ENCODE peak calls at places on chromosomes 13 and 19, in six cellular contexts. V is fibroblast of lung, K is neural progenitor cell, D is astrocyte, O is PC-3, S is HepG2. W is an unnamed sample.

GRCh38 chr13:110633776-110634175 is 18.4 kb downstream of the NAXD start:
- DNase-seq in V (no peak), K (no peak), D (no peak), O (no peak), S (no peak), W (no peak)

GRCh38 chr19:18589380-18590272 is 1.0 kb downstream of the REX1BD start:
- DNase-seq in V (peak; percentile 48), K (peak; percentile 90), D (peak; percentile 46), O (peak; percentile 63), S (peak; percentile 65), W (peak; percentile 89)

GRCh38 chr13:107360010-107360409 is 792.1 kb upstream of the ARGLU1 start:
- DNase-seq in V (no peak), K (no peak), D (no peak), O (peak; percentile 17), S (no peak), W (no peak)

GRCh38 chr19:4304509-4305252 is at the start of gene FSD1:
- DNase-seq in V (peak; percentile 42), K (peak; percentile 92), D (no peak), O (peak; percentile 56), S (no peak), W (peak; percentile 71)

GRCh38 chr13:45209229-45209628 is 8.4 kb upstream of the KCTD4 start:
- DNase-seq in V (peak; percentile 12), K (no peak), D (no peak), O (peak; percentile 59), S (no peak), W (no peak)

GRCh38 chr19:45599286-45599685 is 2.7 kb downstream of the GPR4 start:
- DNase-seq in V (no peak), K (peak; percentile 34), D (no peak), O (no peak), S (no peak), W (no peak)

GRCh38 chr19:10112037-10112751 is 701 bp downstream of the P2RY11 start:
- DNase-seq in V (no peak), K (no peak), D (no peak), O (peak; percentile 22), S (no peak), W (no peak)

GRCh38 chr19:31541396-31541795 is 192.2 kb upstream of the TSHZ3 start:
- DNase-seq in V (no peak), K (no peak), D (no peak), O (no peak), S (no peak), W (no peak)

GRCh38 chr13:76148374-76148773 is 512.2 kb downstream of the LMO7 start:
- DNase-seq in V (no peak), K (no peak), D (no peak), O (peak; percentile 26), S (no peak), W (no peak)

GRCh38 chr13:97261254-97262015 is 39.3 kb downstream of the MBNL2 start:
- DNase-seq in V (no peak), K (no peak), D (no peak), O (no peak), S (no peak), W (no peak)

GRCh38 chr19:35642312-35642711 is 767 bp downstream of the ETV2 start:
- DNase-seq in V (no peak), K (peak; percentile 23), D (no peak), O (no peak), S (no peak), W (no peak)

GRCh38 chr13:87259479-87260083 is 411.6 kb upstream of the SLITRK5 start:
- DNase-seq in V (peak; percentile 12), K (peak; percentile 61), D (no peak), O (peak; percentile 29), S (peak; percentile 8), W (peak; percentile 43)

GRCh38 chr19:18513868-18514267 is 8.0 kb downstream of the ELL start:
- DNase-seq in V (peak; percentile 21), K (no peak), D (no peak), O (no peak), S (no peak), W (no peak)

GRCh38 chr13:68727165-68727564 is 1380.5 kb upstream of the ATXN8OS start:
- DNase-seq in V (no peak), K (no peak), D (peak; percentile 63), O (peak; percentile 46), S (no peak), W (no peak)

GRCh38 chr19:13428352-13428751 is 77.9 kb downstream of the CACNA1A start:
- DNase-seq in V (peak; percentile 9), K (no peak), D (no peak), O (peak; percentile 79), S (no peak), W (no peak)

GRCh38 chr19:5547881-5548280 is 19.9 kb downstream of the TINCR start:
- DNase-seq in V (peak; percentile 38), K (peak; percentile 53), D (no peak), O (peak; percentile 81), S (peak; percentile 38), W (peak; percentile 38)

GRCh38 chr19:9075064-9075964 is 11.5 kb upstream of the OR1M1 start:
- DNase-seq in V (peak; percentile 92), K (peak; percentile 50), D (peak; percentile 99), O (peak; percentile 100), S (peak; percentile 65), W (peak; percentile 93)

GRCh38 chr13:50915562-50915961 is 6.0 kb downstream of the RNASEH2B start:
- DNase-seq in V (no peak), K (peak; percentile 48), D (no peak), O (no peak), S (no peak), W (no peak)

GRCh38 chr19:6065685-6066365 is 44.5 kb downstream of the RFX2 start:
- DNase-seq in V (no peak), K (no peak), D (peak; percentile 69), O (peak; percentile 76), S (peak; percentile 87), W (peak; percentile 72)

GRCh38 chr13:46126074-46126473 is 21.2 kb upstream of the CPB2 start:
- DNase-seq in V (no peak), K (no peak), D (no peak), O (no peak), S (no peak), W (no peak)

GRCh38 chr19:52494518-52494917 is 33.0 kb upstream of the ZNF808 start:
- DNase-seq in V (no peak), K (no peak), D (no peak), O (peak; percentile 74), S (no peak), W (no peak)

GRCh38 chr19:52492201-52492960 is 35.1 kb upstream of the ZNF808 start:
- DNase-seq in V (no peak), K (peak; percentile 91), D (no peak), O (no peak), S (no peak), W (peak; percentile 70)

GRCh38 chr19:52498571-52498970 is 28.9 kb upstream of the ZNF808 start:
- DNase-seq in V (no peak), K (no peak), D (no peak), O (no peak), S (no peak), W (no peak)

DNA sequence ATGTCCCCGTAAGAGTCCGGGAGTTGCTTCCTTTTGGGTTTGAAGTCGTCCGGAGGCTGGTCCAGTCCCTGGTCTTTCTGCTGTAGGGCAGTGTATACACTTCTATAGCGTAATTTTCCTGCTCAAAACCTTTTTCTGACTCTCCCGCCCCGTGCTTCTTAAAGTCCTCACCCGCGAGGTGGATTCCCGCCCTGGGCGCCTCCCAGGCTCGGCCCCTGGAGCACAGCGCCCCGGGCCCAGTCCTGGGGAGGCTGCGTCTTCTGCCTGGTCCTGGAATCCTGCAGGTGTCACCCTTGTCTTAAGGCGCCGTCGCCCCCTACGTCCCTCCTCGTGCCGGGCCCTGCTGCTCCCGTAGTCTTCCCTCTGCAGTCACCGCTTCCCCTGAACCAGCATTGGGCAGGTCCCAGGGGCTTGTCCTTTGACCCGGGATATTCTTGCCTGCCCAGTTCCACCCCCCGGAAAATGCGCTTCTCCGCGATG is 34.4 kb upstream of the ZNF808 start:
- DNase-seq in V (no peak), K (peak; percentile 81), D (no peak), O (no peak), S (no peak), W (peak; percentile 73)
- H3K9me3 ChIP-seq in V (no peaks in the 10 kb centered on the region), K (no peaks in the 10 kb centered on the region), D (peaks cover 9% of the 10 kb centered on the region), O (peaks cover 20% of the 10 kb centered on the region), S (peaks cover 54% of the 10 kb centered on the region), W (no peaks in the 10 kb centered on the region)

GRCh38 chr19:2845107-2845506 is 3.8 kb downstream of the ZNF555 start:
- DNase-seq in V (no peak), K (no peak), D (no peak), O (no peak), S (no peak), W (no peak)

GRCh38 chr19:2846180-2846935 is 5.1 kb downstream of the ZNF555 start:
- DNase-seq in V (no peak), K (no peak), D (no peak), O (no peak), S (no peak), W (no peak)

GRCh38 chr19:2837430-2837829 is 3.8 kb upstream of the ZNF555 start:
- DNase-seq in V (no peak), K (no peak), D (no peak), O (no peak), S (peak; percentile 70), W (no peak)

GRCh38 chr19:2841858-2842574 is 741 bp downstream of the ZNF555 start:
- DNase-seq in V (no peak), K (peak; percentile 44), D (no peak), O (no peak), S (no peak), W (peak; percentile 45)

DNA sequence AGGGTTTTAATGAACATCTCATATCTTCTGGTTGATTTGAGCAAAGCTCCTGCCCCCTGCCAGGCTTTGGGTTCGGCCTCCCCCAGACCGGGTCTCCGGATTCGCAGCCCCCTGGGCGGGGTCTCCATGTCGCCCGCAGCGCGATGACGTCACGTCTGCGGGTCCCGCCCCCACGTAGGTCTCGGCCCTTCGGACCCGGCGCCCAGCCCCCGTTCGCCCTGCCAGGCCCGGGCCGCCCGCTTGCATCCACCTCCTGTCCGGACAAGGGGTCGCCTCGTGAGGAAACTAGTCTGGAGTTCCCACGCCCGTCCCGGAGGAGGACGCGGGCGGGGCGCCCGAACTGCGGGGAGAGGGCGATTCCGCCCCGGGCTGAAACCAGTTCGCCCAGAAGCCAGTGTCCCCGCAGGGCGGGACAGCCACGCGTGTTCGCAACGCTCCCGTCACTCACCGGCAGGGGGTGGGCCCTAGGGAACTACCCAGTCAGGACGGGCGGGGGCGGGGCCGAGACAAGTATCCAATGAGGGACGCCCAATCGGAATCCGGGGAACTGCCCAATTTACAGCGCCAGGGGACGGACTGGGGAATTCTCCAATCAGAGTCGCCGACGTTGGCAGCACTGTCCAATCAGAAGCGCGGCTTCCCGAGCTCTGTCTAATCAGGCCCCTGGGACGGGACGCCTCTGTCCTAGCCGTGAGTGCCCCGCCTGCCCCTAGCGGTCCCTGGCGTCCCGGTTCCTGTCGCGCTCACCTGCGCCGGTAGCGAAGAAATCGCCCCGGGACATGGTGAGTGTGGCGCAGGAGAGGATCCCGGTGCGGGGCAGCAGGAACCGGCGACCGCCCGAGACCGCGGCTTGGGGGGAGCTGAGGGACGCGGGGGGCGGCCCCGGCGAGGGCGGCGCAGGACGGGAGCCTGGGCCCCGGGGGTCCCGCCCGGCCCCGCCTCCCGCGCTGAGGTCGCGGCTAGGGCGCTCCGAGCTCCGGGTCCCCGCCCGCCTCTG is at the start of gene ZNF555:
- DNase-seq in V (peak; percentile 99), K (peak; percentile 99), D (peak; percentile 98), O (peak; percentile 96), S (peak; percentile 98), W (peak; percentile 99)
- TF ChIP-seq EZH2 in V (no peak), K (no peak), D (no peak), O (no peak), S (no peak), W (no peak)

GRCh38 chr19:55146078-55146647 is 2.8 kb downstream of the TNNT1 start:
- DNase-seq in V (no peak), K (peak; percentile 75), D (no peak), O (peak; percentile 81), S (no peak), W (no peak)
- H3K4me3 ChIP-seq in V (no peak overlapping the region), K (peak overlapping the region; percentile 57), D (no peak overlapping the region), O (peak overlapping the region; percentile 76), S (no peak overlapping the region), W (no peak overlapping the region)

GRCh38 chr19:58079792-58080191 is 18.2 kb downstream of the ZSCAN18 start:
- DNase-seq in V (no peak), K (no peak), D (no peak), O (no peak), S (no peak), W (no peak)
- H3K9me3 ChIP-seq in V (no peaks in the 10 kb centered on the region), K (no peaks in the 10 kb centered on the region), D (peaks cover 10% of the 10 kb centered on the region), O (peaks cover 43% of the 10 kb centered on the region), S (peaks cover 87% of the 10 kb centered on the region), W (peaks cover 8% of the 10 kb centered on the region)

W was measured in hepatocyte.